ENCODE peak calls at places on chromosomes 12 and 14, in seven cellular contexts. N is osteocyte, D is psoas muscle, C is cardiac muscle cell, G is stomach, X is body of pancreas, V is A549. B is an unnamed sample.

GRCh38 chr12:75964150-75964549 is 67.4 kb downstream of the PHLDA1 start:
- DNase-seq in N (no peak), D (peak), C (no peak), G (peak), X (peak), V (peak), B (no peak)

GRCh38 chr14:67837011-67837624 is 17.5 kb downstream of the RAD51B start:
- DNase-seq in N (no peak), D (no peak), C (peak), G (peak), X (peak), V (peak), B (no peak)

GRCh38 chr12:54019924-54020586 is 8.2 kb upstream of the HOXC6 start:
- DNase-seq in N (no peak), D (peak), C (peak), G (no peak), X (no peak), V (no peak), B (no peak)

GRCh38 chr14:97584528-97584927 is 787.3 kb downstream of the VRK1 start:
- DNase-seq in N (no peak), D (no peak), C (no peak), G (no peak), X (no peak), V (no peak), B (no peak)

GRCh38 chr14:89469210-89470198 is 52.5 kb upstream of the FOXN3 start:
- DNase-seq in N (no peak), D (no peak), C (no peak), G (no peak), X (no peak), V (no peak), B (no peak)

GRCh38 chr12:9344540-9344939 is 136.3 kb upstream of the PZP start:
- DNase-seq in N (no peak), D (no peak), C (no peak), G (no peak), X (no peak), V (no peak), B (no peak)

GRCh38 chr12:34097213-34097612 is 74.9 kb downstream of the ALG10 start:
- DNase-seq in N (no peak), D (no peak), C (no peak), G (no peak), X (no peak), V (no peak), B (no peak)

GRCh38 chr12:53233671-53234091 is 1.7 kb upstream of the RARG start:
- DNase-seq in N (no peak), D (no peak), C (no peak), G (no peak), X (no peak), V (no peak), B (no peak)

GRCh38 chr12:128976120-128976519 is 122.8 kb downstream of the GLT1D1 start:
- DNase-seq in N (no peak), D (no peak), C (peak), G (no peak), X (peak), V (peak), B (no peak)

GRCh38 chr12:42798811-42799438 is 209.4 kb upstream of the PRICKLE1 start:
- DNase-seq in N (no peak), D (no peak), C (no peak), G (no peak), X (no peak), V (no peak), B (no peak)

GRCh38 chr12:78057075-78057474 is 226.4 kb downstream of the NAV3 start:
- DNase-seq in N (no peak), D (no peak), C (no peak), G (no peak), X (no peak), V (no peak), B (no peak)

GRCh38 chr14:74620497-74620921 is 8.5 kb upstream of the LTBP2 start:
- DNase-seq in N (no peak), D (no peak), C (no peak), G (no peak), X (no peak), V (peak), B (no peak)

GRCh38 chr12:6277982-6278438 is 32.5 kb upstream of the PLEKHG6 start:
- DNase-seq in N (no peak), D (no peak), C (no peak), G (peak), X (peak), V (peak), B (no peak)

GRCh38 chr12:45994736-45995135 is 4.4 kb upstream of the SCAF11 start:
- DNase-seq in N (no peak), D (no peak), C (no peak), G (no peak), X (no peak), V (no peak), B (no peak)
- TF ChIP-seq CTCF in N (no peak), D (no peak), C (no peak), G (no peak), X (no peak), V (no peak), B (no peak)

DNA sequence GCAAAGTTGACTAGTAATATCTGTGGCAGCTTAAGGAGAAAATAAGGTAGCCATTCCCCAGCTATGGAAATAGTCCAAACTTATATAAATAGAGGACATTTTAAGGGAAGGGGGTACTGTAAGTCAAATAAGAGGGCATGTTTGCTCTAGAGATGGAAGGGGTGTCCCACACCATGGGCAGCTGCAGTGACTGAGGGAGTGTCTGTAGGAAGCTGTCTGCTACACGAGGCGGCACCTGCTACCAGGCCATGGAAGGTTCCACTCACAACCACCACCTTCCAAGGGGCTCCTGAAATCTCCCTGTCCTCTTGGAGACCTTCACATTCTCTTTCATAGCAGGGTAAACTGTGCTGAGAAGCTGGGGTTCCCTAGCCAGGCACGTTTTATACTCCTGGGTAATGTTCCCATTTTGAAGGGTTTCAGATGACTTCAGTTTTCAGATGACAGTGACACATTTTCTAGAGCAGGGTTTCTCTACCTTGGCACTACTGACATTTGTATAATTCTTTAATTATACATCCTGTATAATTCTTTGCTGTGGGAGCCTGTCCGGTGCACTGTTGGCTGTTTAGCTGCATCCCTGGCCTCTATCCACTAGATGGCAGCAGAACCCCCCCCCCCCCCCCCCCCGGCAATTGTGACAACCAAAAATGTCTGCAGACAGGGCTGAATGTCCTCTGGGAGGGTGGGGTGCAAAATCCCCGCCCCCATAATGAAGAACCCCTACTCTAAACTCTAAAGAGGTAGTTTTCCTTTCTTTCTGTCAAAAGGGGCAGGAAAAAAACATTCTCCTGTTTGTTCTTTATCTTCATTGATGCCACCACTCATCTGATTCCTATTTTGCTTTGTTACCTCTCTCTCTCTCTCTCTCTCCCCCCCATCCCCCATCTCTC is 11.6 kb upstream of the SMCO2 start:
- DNase-seq in N (no peak), D (no peak), C (no peak), G (no peak), X (peak), V (no peak), B (no peak)
- TF ChIP-seq CTCF in N (peak), D (peak), C (peak), G (no peak), X (peak), V (peak), B (peak)

DNA sequence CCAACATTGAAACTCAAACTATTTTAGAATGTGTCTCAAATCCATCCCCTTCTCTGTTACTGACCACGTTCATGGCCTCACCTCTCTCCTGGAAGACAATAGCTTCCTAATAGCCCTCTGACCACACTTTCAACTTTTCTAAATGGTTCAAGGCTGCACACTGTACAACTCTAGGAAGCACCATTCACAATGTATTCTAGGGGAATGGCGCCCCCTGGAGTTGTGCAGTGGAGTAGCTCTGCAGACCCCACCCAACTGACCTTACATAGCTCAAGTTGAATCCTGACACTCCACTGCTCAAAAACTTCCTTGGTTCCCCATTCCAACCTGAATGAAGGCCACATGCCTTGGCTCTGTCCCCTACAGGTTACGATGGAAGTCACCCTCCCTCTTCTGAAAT is 77.6 kb downstream of the GAS2L3 start:
- DNase-seq in N (no peak), D (no peak), C (no peak), G (no peak), X (no peak), V (no peak), B (no peak)
- TF ChIP-seq CTCF in N (no peak), D (no peak), C (peak), G (no peak), X (no peak), V (no peak), B (peak)

GRCh38 chr12:71551529-71551928 is 111.9 kb downstream of the LGR5 start:
- DNase-seq in N (no peak), D (no peak), C (no peak), G (no peak), X (no peak), V (peak), B (no peak)
- TF ChIP-seq CTCF in N (peak), D (peak), C (peak), G (no peak), X (no peak), V (peak), B (peak)

GRCh38 chr14:99575043-99576023 is 28.7 kb downstream of the CCDC85C start:
- DNase-seq in N (no peak), D (no peak), C (peak), G (peak), X (peak), V (peak), B (no peak)
- TF ChIP-seq CTCF in N (no peak), D (no peak), C (peak), G (no peak), X (no peak), V (peak), B (peak)

GRCh38 chr12:46383654-46384450 is 11.3 kb upstream of the SLC38A2 start:
- DNase-seq in N (peak), D (peak), C (peak), G (peak), X (peak), V (peak), B (peak)
- TF ChIP-seq CTCF in N (peak), D (no peak), C (no peak), G (no peak), X (peak), V (no peak), B (no peak)

DNA sequence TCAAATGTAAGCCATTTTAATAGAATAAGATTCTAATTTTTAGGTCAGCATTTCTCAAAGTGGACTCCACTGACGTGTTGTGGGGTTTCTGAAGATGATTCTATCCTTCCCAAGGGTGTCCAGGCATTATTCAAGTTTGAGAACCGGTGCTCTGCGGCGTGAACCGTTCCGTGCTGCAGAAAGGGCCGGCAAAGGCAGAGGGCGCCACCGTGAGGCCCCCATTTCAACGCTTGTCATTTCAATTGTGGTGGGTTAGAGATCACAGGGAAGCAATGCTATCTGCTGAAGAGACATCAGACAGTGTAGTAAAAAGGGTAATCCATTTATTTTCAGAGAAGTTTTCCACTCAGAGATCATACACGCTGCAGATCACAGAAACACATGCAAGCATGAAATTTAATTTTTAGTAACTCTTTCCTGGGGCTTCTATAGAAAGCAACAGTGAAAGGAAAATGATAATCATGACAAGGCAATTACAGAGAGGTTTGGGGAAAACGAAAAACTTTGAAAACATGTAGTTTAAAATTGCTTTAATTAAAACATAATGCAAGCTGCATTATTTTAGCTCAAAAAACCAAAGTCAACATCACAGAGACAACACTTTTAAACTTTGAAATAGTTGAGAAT is 201.7 kb downstream of the EXOC5 start:
- DNase-seq in N (no peak), D (no peak), C (peak), G (peak), X (peak), V (peak), B (no peak)
- TF ChIP-seq CTCF in N (peak), D (peak), C (peak), G (no peak), X (peak), V (peak), B (peak)

GRCh38 chr14:99857551-99857950 is 64.3 kb downstream of the EML1 start:
- DNase-seq in N (no peak), D (no peak), C (no peak), G (no peak), X (no peak), V (no peak), B (no peak)

GRCh38 chr14:99855271-99855670 is 62.1 kb downstream of the EML1 start:
- DNase-seq in N (no peak), D (no peak), C (no peak), G (no peak), X (no peak), V (no peak), B (no peak)

GRCh38 chr14:99862111-99862510 is 68.9 kb downstream of the EML1 start:
- DNase-seq in N (no peak), D (no peak), C (no peak), G (no peak), X (no peak), V (no peak), B (no peak)

GRCh38 chr14:99863059-99863458 is 69.8 kb downstream of the EML1 start:
- DNase-seq in N (no peak), D (no peak), C (no peak), G (no peak), X (no peak), V (no peak), B (no peak)

DNA sequence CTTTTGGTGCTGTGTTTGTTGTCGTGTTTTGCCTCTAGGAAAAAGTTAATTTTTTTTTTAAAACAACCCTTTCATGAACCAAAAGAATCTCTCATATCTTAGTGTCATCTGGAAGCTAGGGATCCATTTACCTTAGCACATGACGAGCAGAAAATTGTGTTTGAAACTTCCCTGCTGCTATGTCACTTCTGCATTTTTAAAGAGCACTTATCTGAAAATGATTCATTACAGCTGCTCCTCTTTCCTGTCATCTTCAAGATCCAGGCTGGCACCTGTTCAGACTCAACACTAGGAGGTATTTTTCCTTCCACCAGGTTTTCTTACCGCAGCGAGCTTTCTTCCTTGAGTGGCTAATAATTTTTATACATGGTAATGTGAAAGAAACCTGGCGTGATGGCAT is 67.0 kb downstream of the EML1 start:
- DNase-seq in N (no peak), D (no peak), C (no peak), G (no peak), X (no peak), V (no peak), B (no peak)
- TF ChIP-seq CTCF in N (no peak), D (no peak), C (no peak), G (no peak), X (no peak), V (no peak), B (no peak)

GRCh38 chr12:15151141-15152091 is 69.8 kb downstream of the RERG start:
- DNase-seq in N (no peak), D (no peak), C (peak), G (no peak), X (peak), V (peak), B (no peak)

GRCh38 chr12:15155271-15155670 is 65.9 kb downstream of the RERG start:
- DNase-seq in N (no peak), D (no peak), C (no peak), G (peak), X (no peak), V (no peak), B (no peak)

GRCh38 chr12:15154108-15154507 is 67.1 kb downstream of the RERG start:
- DNase-seq in N (no peak), D (no peak), C (no peak), G (no peak), X (no peak), V (no peak), B (no peak)

GRCh38 chr12:15152864-15153263 is 68.4 kb downstream of the RERG start:
- DNase-seq in N (no peak), D (no peak), C (no peak), G (no peak), X (no peak), V (peak), B (no peak)

DNA sequence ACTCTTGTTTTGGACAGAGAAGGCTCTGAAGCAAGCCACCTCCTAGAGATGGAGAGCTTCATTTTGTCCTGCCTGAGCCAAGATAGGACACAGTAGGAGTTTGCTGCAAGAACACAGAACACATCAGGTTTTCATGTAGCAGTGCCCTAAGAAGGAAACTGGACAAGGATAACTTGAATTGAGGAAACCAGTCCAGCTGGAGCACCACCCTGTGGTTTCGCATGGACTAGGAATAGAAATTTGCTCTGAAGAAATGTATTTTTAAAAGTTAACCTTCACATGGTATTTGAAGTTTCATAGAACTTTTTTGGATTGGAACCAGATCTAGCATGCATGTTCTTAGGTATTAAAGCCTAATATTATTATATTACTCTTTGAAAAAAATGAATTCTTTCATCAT is 68.8 kb downstream of the RERG start:
- DNase-seq in N (no peak), D (peak), C (no peak), G (no peak), X (no peak), V (peak), B (no peak)
- TF ChIP-seq CTCF in N (peak), D (peak), C (peak), G (no peak), X (peak), V (no peak), B (peak)

DNA sequence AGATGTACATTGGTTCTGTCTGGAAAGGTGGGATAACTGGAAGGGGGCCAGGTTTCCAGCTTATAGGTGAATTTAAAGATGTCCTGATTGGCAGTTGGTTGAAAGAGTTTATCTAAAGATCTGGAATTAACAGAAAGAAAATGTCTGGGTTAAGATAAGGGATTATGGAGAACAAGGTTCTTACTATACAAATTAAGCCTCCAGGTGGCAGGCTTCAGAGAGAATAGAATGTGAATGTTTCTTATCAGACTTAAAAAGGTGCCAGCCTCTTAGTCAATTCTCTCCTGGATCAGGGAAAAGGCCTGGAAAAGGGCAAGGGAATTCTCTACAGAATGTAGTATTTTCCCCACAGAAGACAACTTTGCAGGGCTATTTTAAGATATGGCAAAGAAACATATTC is 53.1 kb downstream of the CNTN1 start:
- DNase-seq in N (no peak), D (no peak), C (no peak), G (no peak), X (no peak), V (peak), B (no peak)
- TF ChIP-seq CTCF in N (no peak), D (no peak), C (no peak), G (no peak), X (no peak), V (peak), B (peak)

B was measured in type B pancreatic cell.